ENCODE peak calls at places on chromosomes 5 and 9, in five cellular contexts. U is sciatic nerve, N is T-helper 2 cell, F is GM04504, P is pancreas. E is an unnamed sample.

GRCh38 chr5:72106922-72107873 is at the start of gene MAP1B:
- DNase-seq in U (peak; percentile 81), N (no peak), F (no peak), P (peak; percentile 18), E (no peak)

GRCh38 chr9:128684325-128685021 is 4.5 kb upstream of the SET start:
- DNase-seq in U (peak; percentile 85), N (peak; percentile 65), F (no peak), P (peak; percentile 86), E (peak; percentile 89)

GRCh38 chr9:86708918-86709835 is 238.1 kb downstream of the GAS1 start:
- DNase-seq in U (no peak), N (no peak), F (no peak), P (no peak), E (no peak)

GRCh38 chr9:71985070-71985956 is 73.9 kb downstream of the C9orf85 start:
- DNase-seq in U (no peak), N (no peak), F (no peak), P (no peak), E (no peak)

GRCh38 chr9:137055385-137056364 is 1.8 kb upstream of the ENTPD2 start:
- DNase-seq in U (peak; percentile 95), N (no peak), F (peak; percentile 52), P (peak; percentile 92), E (peak; percentile 98)

GRCh38 chr5:131495536-131496399 is 139.3 kb downstream of the RAPGEF6 start:
- DNase-seq in U (no peak), N (no peak), F (no peak), P (no peak), E (no peak)

GRCh38 chr5:144205141-144205551 is 34.5 kb downstream of the KCTD16 start:
- DNase-seq in U (no peak), N (no peak), F (no peak), P (peak; percentile 57), E (no peak)

GRCh38 chr5:43019293-43019614 is 20.9 kb downstream of the ANXA2R start:
- DNase-seq in U (no peak), N (no peak), F (no peak), P (no peak), E (no peak)

GRCh38 chr9:133403766-133404439 is 13.9 kb downstream of the REXO4 start:
- DNase-seq in U (no peak), N (peak; percentile 31), F (no peak), P (peak; percentile 67), E (no peak)

GRCh38 chr9:76905984-76906861 is at the start of gene PRUNE2:
- DNase-seq in U (peak; percentile 62), N (no peak), F (peak; percentile 11), P (peak; percentile 74), E (no peak)

GRCh38 chr9:86126998-86127972 is 27.9 kb upstream of the GOLM1 start:
- DNase-seq in U (peak; percentile 68), N (no peak), F (peak; percentile 32), P (peak; percentile 96), E (peak; percentile 57)

GRCh38 chr5:168217497-168217896 is 73.9 kb upstream of the WWC1 start:
- DNase-seq in U (no peak), N (no peak), F (no peak), P (no peak), E (no peak)

GRCh38 chr5:43304520-43304919 is 8.7 kb downstream of the HMGCS1 start:
- DNase-seq in U (no peak), N (no peak), F (no peak), P (no peak), E (no peak)

GRCh38 chr9:113503613-113504230 is 40.2 kb downstream of the RGS3 start:
- DNase-seq in U (no peak), N (no peak), F (no peak), P (no peak), E (peak; percentile 44)

GRCh38 chr5:646396-647201 is 34.5 kb downstream of the CEP72 start:
- DNase-seq in U (no peak), N (no peak), F (no peak), P (no peak), E (no peak)

GRCh38 chr5:32044904-32045303 is 129.2 kb downstream of the GOLPH3 start:
- DNase-seq in U (no peak), N (no peak), F (peak; percentile 39), P (no peak), E (no peak)

GRCh38 chr5:11588803-11589202 is 315.4 kb downstream of the CTNND2 start:
- DNase-seq in U (no peak), N (no peak), F (no peak), P (no peak), E (no peak)

GRCh38 chr5:111535879-111536549 is 23.7 kb upstream of the STARD4 start:
- DNase-seq in U (no peak), N (no peak), F (no peak), P (no peak), E (no peak)

GRCh38 chr5:116990010-116990409 is 415.4 kb upstream of the SEMA6A start:
- DNase-seq in U (no peak), N (no peak), F (no peak), P (no peak), E (no peak)

GRCh38 chr9:113139225-113139829 is 11.5 kb upstream of the SLC31A2 start:
- DNase-seq in U (no peak), N (no peak), F (no peak), P (no peak), E (no peak)

GRCh38 chr5:24110019-24110615 is 534.7 kb downstream of the CDH10 start:
- DNase-seq in U (no peak), N (no peak), F (no peak), P (no peak), E (no peak)

GRCh38 chr9:135499326-135500070 is 984 bp upstream of the MRPS2 start:
- DNase-seq in U (peak; percentile 99), N (peak; percentile 79), F (peak; percentile 73), P (peak; percentile 95), E (peak; percentile 98)

GRCh38 chr5:126454081-126454480 is 30.9 kb downstream of the GRAMD2B start:
- DNase-seq in U (peak; percentile 84), N (no peak), F (no peak), P (no peak), E (no peak)

GRCh38 chr5:67774153-67774552 is 441.4 kb upstream of the PIK3R1 start:
- DNase-seq in U (no peak), N (no peak), F (no peak), P (no peak), E (no peak)

GRCh38 chr5:154562244-154562861 is 84.3 kb upstream of the HAND1 start:
- DNase-seq in U (no peak), N (no peak), F (no peak), P (peak; percentile 32), E (no peak)

GRCh38 chr5:143759368-143760136 is 52.4 kb upstream of the HMHB1 start:
- DNase-seq in U (no peak), N (no peak), F (no peak), P (no peak), E (no peak)

GRCh38 chr9:3768698-3769458 is 243.1 kb upstream of the RFX3 start:
- DNase-seq in U (no peak), N (no peak), F (peak; percentile 86), P (peak; percentile 11), E (no peak)

E was measured in right lobe of liver.